ENCODE peak calls at places on chromosome 10, in five cellular contexts. W is psoas muscle; X is Panc1; N is stomach; Y is naive thymus-derived CD4-positive, alpha-beta T cell. F is an unnamed sample. For H3K36me3, the result is how much of the 10 kb centered on the place peaks cover.

GRCh38 chr10:128393546-128393945 is 267.3 kb upstream of the MKI67 start:
- DNase-seq in Y (no peak), X (no peak), W (no peak), N (no peak), F (no peak)

GRCh38 chr10:112389147-112389822 is 15.4 kb downstream of the ACSL5 start:
- DNase-seq in Y (peak), X (peak), N (peak), W (no peak), F (peak)

GRCh38 chr10:114953047-114953446 is 15.1 kb downstream of the TRUB1 start:
- DNase-seq in X (no peak), W (no peak), N (no peak), Y (no peak), F (no peak)

GRCh38 chr10:31197886-31198285 is 121.1 kb upstream of the ZEB1 start:
- DNase-seq in W (no peak), X (no peak), N (no peak), Y (no peak), F (no peak)

GRCh38 chr10:9828110-9828509 is 1189.6 kb upstream of the CELF2 start:
- DNase-seq in X (no peak), Y (no peak), N (no peak), W (no peak), F (no peak)

GRCh38 chr10:24261627-24262026 is 52.7 kb downstream of the KIAA1217 start:
- DNase-seq in X (no peak), Y (no peak), W (no peak), N (no peak), F (no peak)

GRCh38 chr10:19498348-19499290 is 317.6 kb upstream of the PLXDC2 start:
- DNase-seq in N (no peak), Y (no peak), X (no peak), W (peak), F (peak)

GRCh38 chr10:97596101-97597055 is 6.9 kb downstream of the C10orf62 start:
- DNase-seq in X (no peak), Y (no peak), N (no peak), W (peak), F (no peak)

GRCh38 chr10:76878514-76878913 is 759.1 kb downstream of the KCNMA1 start:
- DNase-seq in N (no peak), Y (no peak), X (no peak), W (no peak), F (no peak)

GRCh38 chr10:3757638-3758490 is 27.1 kb downstream of the KLF6 start:
- DNase-seq in W (no peak), Y (no peak), X (peak), N (no peak), F (no peak)

GRCh38 chr10:99370993-99371392 is 41.8 kb downstream of the CNNM1 start:
- DNase-seq in Y (no peak), W (no peak), N (no peak), X (no peak), F (peak)

GRCh38 chr10:125840955-125841354 is 17.6 kb downstream of the BCCIP start:
- DNase-seq in W (no peak), Y (no peak), N (no peak), X (no peak), F (no peak)

GRCh38 chr10:63267414-63268138 is 134.4 kb downstream of the NRBF2 start:
- DNase-seq in Y (peak), W (no peak), N (no peak), X (peak), F (peak)

GRCh38 chr10:99330675-99330924 is 1.4 kb downstream of the CNNM1 start:
- DNase-seq in W (no peak), N (no peak), X (no peak), Y (no peak), F (no peak)

GRCh38 chr10:123852411-123852951 is 39.1 kb downstream of the CPXM2 start:
- DNase-seq in X (no peak), Y (no peak), N (no peak), W (no peak), F (no peak)

GRCh38 chr10:19347592-19347991 is 299.0 kb downstream of the MALRD1 start:
- DNase-seq in N (no peak), X (no peak), W (no peak), Y (no peak), F (peak)

GRCh38 chr10:20040012-20040411 is 223.8 kb downstream of the PLXDC2 start:
- DNase-seq in N (no peak), W (no peak), X (no peak), Y (no peak), F (peak)

GRCh38 chr10:111515706-111516105 is 438.9 kb downstream of the ADRA2A start:
- DNase-seq in W (no peak), N (no peak), Y (no peak), X (no peak), F (no peak)

GRCh38 chr10:29276251-29276850 is 12.5 kb upstream of the LYZL1 start:
- DNase-seq in W (no peak), N (no peak), Y (no peak), X (no peak), F (no peak)

GRCh38 chr10:6778992-6779701 is 199.1 kb upstream of the PRKCQ start:
- DNase-seq in W (no peak), X (no peak), Y (no peak), N (no peak), F (peak)

DNA sequence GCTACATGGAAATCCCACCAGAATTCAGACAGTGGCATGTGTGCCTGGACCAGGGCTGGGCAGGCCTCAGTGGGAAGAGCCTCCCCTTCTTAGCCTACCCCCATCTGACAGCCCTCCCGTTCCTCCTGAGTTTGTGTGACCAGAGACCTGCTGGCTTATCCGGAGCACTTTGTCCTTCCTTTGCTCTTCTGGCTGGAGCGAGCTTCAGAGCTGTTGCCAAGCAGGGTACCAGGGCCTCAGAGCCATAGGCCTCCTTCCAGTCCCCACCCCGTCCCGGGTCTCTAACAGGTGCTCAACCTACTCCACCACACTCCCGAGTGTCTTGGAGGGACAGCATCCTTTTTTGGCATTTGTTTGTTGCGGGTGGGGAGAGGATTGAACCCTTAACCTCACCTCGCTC is 26.5 kb upstream of the TRIM8 start:
- DNase-seq in N (no peak), Y (no peak), X (no peak), W (no peak), F (no peak)
- H3K27ac ChIP-seq in N (no peak), Y (no peak), X (no peak), W (peak), F (no peak)

GRCh38 chr10:109696981-109697775 is 226.1 kb downstream of the XPNPEP1 start:
- DNase-seq in N (no peak), Y (no peak), X (no peak), W (no peak), F (no peak)

GRCh38 chr10:109696462-109696861 is 226.8 kb downstream of the XPNPEP1 start:
- DNase-seq in W (no peak), Y (no peak), X (no peak), N (no peak), F (no peak)

GRCh38 chr10:109698888-109699685 is 224.2 kb downstream of the XPNPEP1 start:
- DNase-seq in W (no peak), Y (no peak), N (no peak), X (no peak), F (no peak)

GRCh38 chr10:109698121-109698520 is 225.2 kb downstream of the XPNPEP1 start:
- DNase-seq in N (no peak), Y (no peak), X (no peak), W (no peak), F (no peak)

DNA sequence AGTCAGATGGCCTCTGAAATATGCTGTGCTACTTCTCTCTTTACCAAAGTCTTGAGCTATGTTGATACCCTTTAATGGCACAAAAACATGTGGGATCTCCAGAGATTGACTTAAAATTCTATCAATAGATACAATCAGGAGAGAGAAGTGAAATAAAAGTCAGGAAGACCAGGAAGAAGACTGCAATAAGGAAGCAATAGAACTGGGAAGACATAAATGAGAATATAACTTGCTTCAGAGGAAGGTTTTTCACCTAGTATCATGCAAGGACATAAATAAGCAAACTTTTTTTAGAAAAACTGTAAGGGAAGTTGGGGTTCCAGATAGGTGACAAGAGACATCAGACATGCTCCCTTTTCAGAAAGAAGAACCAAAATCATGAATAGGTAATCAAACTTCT is 227.3 kb downstream of the XPNPEP1 start:
- DNase-seq in N (no peak), X (no peak), Y (no peak), W (no peak), F (no peak)
- H3K36me3 ChIP-seq in N (under half), X (under half), Y (under half), W (under half), F (under half)

GRCh38 chr10:101816375-101816773 is 1.9 kb downstream of the OGA start:
- DNase-seq in X (no peak), W (no peak), N (no peak), Y (no peak), F (no peak)
- H3K27ac ChIP-seq in X (peak), W (peak), N (no peak), Y (peak), F (peak)

DNA sequence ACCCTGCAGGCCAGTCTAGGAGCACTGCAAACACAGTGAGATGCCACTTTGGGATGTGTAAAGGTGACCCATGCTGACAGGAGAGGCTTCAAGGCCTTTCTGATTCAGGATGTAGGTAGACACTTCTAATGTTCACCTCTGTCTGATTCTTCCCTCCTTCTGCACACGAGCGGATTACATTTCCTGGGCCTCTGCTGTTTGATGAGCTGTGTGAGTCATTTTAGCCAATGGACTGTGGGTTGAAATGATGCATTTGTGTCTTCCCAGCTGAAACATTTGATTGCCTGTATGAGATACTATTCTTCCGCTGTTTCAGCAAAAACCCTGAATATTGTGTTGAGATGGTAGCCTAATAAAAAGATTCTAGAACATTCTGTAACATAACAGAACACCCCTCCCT is 135.6 kb downstream of the EMX2 start:
- DNase-seq in W (no peak), Y (no peak), X (no peak), N (no peak), F (no peak)
- H3K36me3 ChIP-seq in W (under half), Y (under half), X (under half), N (under half), F (under half)

GRCh38 chr10:103238506-103239252 is 7.0 kb upstream of the RPEL1 start:
- DNase-seq in W (no peak), Y (no peak), N (peak), X (no peak), F (peak)
- H3K27ac ChIP-seq in W (no peak), Y (no peak), N (peak), X (peak), F (no peak)

GRCh38 chr10:77993612-77994011 is 35.7 kb downstream of the POLR3A start:
- DNase-seq in W (no peak), X (no peak), N (no peak), Y (no peak), F (peak)
- H3K36me3 ChIP-seq in W (under half), X (under half), N (half or more), Y (half or more), F (under half)

F was measured in A673.